ENCODE peak calls at places on chromosomes 3 and 15, in seven cellular contexts. One of them, this sample, is unnamed.

GRCh38 chr15:74432271-74432967 is 1.3 kb downstream of the SEMA7A start:
- DNase-seq in NCI-H460: no peak
- DNase-seq in Peyer's patch: peak
- DNase-seq in nephron progenitor cell: no peak
- DNase-seq in GF-D8: no peak
- DNase-seq in T1000: no peak
- DNase-seq in CD4-positive, alpha-beta T cell: no peak
- DNase-seq in this sample: no peak

GRCh38 chr15:99409097-99409473 is 156.7 kb upstream of the MEF2A start:
- DNase-seq in GF-D8: peak
- DNase-seq in CD4-positive, alpha-beta T cell: peak
- DNase-seq in NCI-H460: peak
- DNase-seq in T1000: no peak
- DNase-seq in Peyer's patch: peak
- DNase-seq in nephron progenitor cell: no peak
- DNase-seq in this sample: peak

GRCh38 chr3:56782900-56783299 is 18.8 kb downstream of the ARHGEF3 start:
- DNase-seq in NCI-H460: no peak
- DNase-seq in GF-D8: no peak
- DNase-seq in nephron progenitor cell: no peak
- DNase-seq in T1000: no peak
- DNase-seq in Peyer's patch: no peak
- DNase-seq in CD4-positive, alpha-beta T cell: no peak
- DNase-seq in this sample: no peak

GRCh38 chr3:170641510-170642236 is 55.8 kb upstream of the SLC7A14 start:
- DNase-seq in NCI-H460: no peak
- DNase-seq in nephron progenitor cell: no peak
- DNase-seq in GF-D8: no peak
- DNase-seq in Peyer's patch: no peak
- DNase-seq in T1000: no peak
- DNase-seq in CD4-positive, alpha-beta T cell: no peak
- DNase-seq in this sample: no peak

GRCh38 chr3:195821403-195822130 is 9.8 kb upstream of the MUC4 start:
- DNase-seq in Peyer's patch: peak
- DNase-seq in NCI-H460: no peak
- DNase-seq in GF-D8: no peak
- DNase-seq in T1000: no peak
- DNase-seq in CD4-positive, alpha-beta T cell: no peak
- DNase-seq in nephron progenitor cell: no peak
- DNase-seq in this sample: no peak

GRCh38 chr15:92527197-92527596 is 128.4 kb downstream of the FAM174B start:
- DNase-seq in CD4-positive, alpha-beta T cell: no peak
- DNase-seq in Peyer's patch: no peak
- DNase-seq in GF-D8: no peak
- DNase-seq in nephron progenitor cell: no peak
- DNase-seq in T1000: no peak
- DNase-seq in NCI-H460: no peak
- DNase-seq in this sample: no peak

GRCh38 chr3:9778102-9778501 is 8.4 kb upstream of the CAMK1 start:
- DNase-seq in T1000: no peak
- DNase-seq in nephron progenitor cell: no peak
- DNase-seq in CD4-positive, alpha-beta T cell: no peak
- DNase-seq in NCI-H460: no peak
- DNase-seq in GF-D8: no peak
- DNase-seq in Peyer's patch: no peak
- DNase-seq in this sample: peak

GRCh38 chr15:72820278-72820677 is 36.7 kb upstream of the ADPGK start:
- DNase-seq in Peyer's patch: no peak
- DNase-seq in NCI-H460: no peak
- DNase-seq in nephron progenitor cell: no peak
- DNase-seq in T1000: no peak
- DNase-seq in CD4-positive, alpha-beta T cell: no peak
- DNase-seq in GF-D8: no peak
- DNase-seq in this sample: peak

GRCh38 chr15:52834379-52834778 is 44.2 kb upstream of the ONECUT1 start:
- DNase-seq in GF-D8: no peak
- DNase-seq in T1000: no peak
- DNase-seq in nephron progenitor cell: no peak
- DNase-seq in NCI-H460: no peak
- DNase-seq in Peyer's patch: no peak
- DNase-seq in CD4-positive, alpha-beta T cell: no peak
- DNase-seq in this sample: no peak

GRCh38 chr15:87120555-87120954 is 1040.9 kb downstream of the AGBL1 start:
- DNase-seq in GF-D8: no peak
- DNase-seq in nephron progenitor cell: no peak
- DNase-seq in Peyer's patch: no peak
- DNase-seq in NCI-H460: no peak
- DNase-seq in CD4-positive, alpha-beta T cell: no peak
- DNase-seq in T1000: no peak
- DNase-seq in this sample: no peak

GRCh38 chr15:67680645-67681044 is 138.1 kb downstream of the MAP2K5 start:
- DNase-seq in NCI-H460: peak
- DNase-seq in T1000: no peak
- DNase-seq in CD4-positive, alpha-beta T cell: no peak
- DNase-seq in Peyer's patch: no peak
- DNase-seq in nephron progenitor cell: no peak
- DNase-seq in GF-D8: no peak
- DNase-seq in this sample: no peak

GRCh38 chr3:171788546-171789351 is 21.5 kb downstream of the PLD1 start:
- DNase-seq in NCI-H460: peak
- DNase-seq in Peyer's patch: no peak
- DNase-seq in nephron progenitor cell: no peak
- DNase-seq in T1000: no peak
- DNase-seq in CD4-positive, alpha-beta T cell: no peak
- DNase-seq in GF-D8: no peak
- DNase-seq in this sample: no peak

GRCh38 chr15:101314301-101314700 is 19.3 kb upstream of the SNRPA1 start:
- DNase-seq in Peyer's patch: no peak
- DNase-seq in NCI-H460: no peak
- DNase-seq in T1000: no peak
- DNase-seq in GF-D8: no peak
- DNase-seq in nephron progenitor cell: no peak
- DNase-seq in CD4-positive, alpha-beta T cell: no peak
- DNase-seq in this sample: no peak

GRCh38 chr15:40952901-40953712 is at the start of gene CHAC1:
- DNase-seq in T1000: peak
- DNase-seq in nephron progenitor cell: peak
- DNase-seq in Peyer's patch: peak
- DNase-seq in CD4-positive, alpha-beta T cell: peak
- DNase-seq in NCI-H460: peak
- DNase-seq in GF-D8: peak
- DNase-seq in this sample: peak

GRCh38 chr3:17077614-17078013 is 192.9 kb downstream of the PLCL2 start:
- DNase-seq in Peyer's patch: no peak
- DNase-seq in CD4-positive, alpha-beta T cell: no peak
- DNase-seq in NCI-H460: no peak
- DNase-seq in GF-D8: no peak
- DNase-seq in nephron progenitor cell: no peak
- DNase-seq in T1000: no peak
- DNase-seq in this sample: no peak

GRCh38 chr15:39273805-39274411 is 307.0 kb upstream of the THBS1 start:
- DNase-seq in NCI-H460: no peak
- DNase-seq in CD4-positive, alpha-beta T cell: no peak
- DNase-seq in Peyer's patch: no peak
- DNase-seq in T1000: no peak
- DNase-seq in nephron progenitor cell: no peak
- DNase-seq in GF-D8: no peak
- DNase-seq in this sample: no peak

GRCh38 chr3:146189519-146190173 is 28.7 kb upstream of the PLOD2 start:
- DNase-seq in CD4-positive, alpha-beta T cell: no peak
- DNase-seq in T1000: no peak
- DNase-seq in GF-D8: no peak
- DNase-seq in nephron progenitor cell: peak
- DNase-seq in NCI-H460: peak
- DNase-seq in Peyer's patch: no peak
- DNase-seq in this sample: peak

GRCh38 chr15:91522609-91523332 is 330.7 kb upstream of the SLCO3A1 start:
- DNase-seq in T1000: no peak
- DNase-seq in nephron progenitor cell: no peak
- DNase-seq in CD4-positive, alpha-beta T cell: no peak
- DNase-seq in GF-D8: no peak
- DNase-seq in NCI-H460: no peak
- DNase-seq in Peyer's patch: no peak
- DNase-seq in this sample: peak

GRCh38 chr15:79206940-79207339 is 75.6 kb upstream of the ANKRD34C start:
- DNase-seq in NCI-H460: no peak
- DNase-seq in CD4-positive, alpha-beta T cell: no peak
- DNase-seq in nephron progenitor cell: no peak
- DNase-seq in Peyer's patch: no peak
- DNase-seq in T1000: no peak
- DNase-seq in GF-D8: no peak
- DNase-seq in this sample: no peak

GRCh38 chr3:97662264-97662663 is 102.3 kb upstream of the ARL6 start:
- DNase-seq in GF-D8: no peak
- DNase-seq in Peyer's patch: no peak
- DNase-seq in T1000: no peak
- DNase-seq in NCI-H460: no peak
- DNase-seq in nephron progenitor cell: no peak
- DNase-seq in CD4-positive, alpha-beta T cell: no peak
- DNase-seq in this sample: no peak

GRCh38 chr3:9808345-9809037 is 1.6 kb upstream of the TTLL3 start:
- DNase-seq in NCI-H460: peak
- DNase-seq in GF-D8: peak
- DNase-seq in T1000: no peak
- DNase-seq in Peyer's patch: no peak
- DNase-seq in CD4-positive, alpha-beta T cell: peak
- DNase-seq in nephron progenitor cell: peak
- DNase-seq in this sample: peak

GRCh38 chr3:120682095-120682681 is at the start of gene HGD:
- DNase-seq in GF-D8: peak
- DNase-seq in NCI-H460: no peak
- DNase-seq in T1000: no peak
- DNase-seq in Peyer's patch: no peak
- DNase-seq in CD4-positive, alpha-beta T cell: no peak
- DNase-seq in nephron progenitor cell: no peak
- DNase-seq in this sample: peak

GRCh38 chr3:136778865-136779264 is 26.7 kb upstream of the STAG1 start:
- DNase-seq in NCI-H460: peak
- DNase-seq in Peyer's patch: no peak
- DNase-seq in nephron progenitor cell: no peak
- DNase-seq in CD4-positive, alpha-beta T cell: no peak
- DNase-seq in T1000: no peak
- DNase-seq in GF-D8: no peak
- DNase-seq in this sample: no peak

GRCh38 chr3:196962930-196963259 is 5.7 kb downstream of the PIGZ start:
- DNase-seq in Peyer's patch: no peak
- DNase-seq in NCI-H460: no peak
- DNase-seq in CD4-positive, alpha-beta T cell: no peak
- DNase-seq in T1000: no peak
- DNase-seq in nephron progenitor cell: no peak
- DNase-seq in GF-D8: no peak
- DNase-seq in this sample: no peak

GRCh38 chr15:101251830-101252820 is at the start of gene CHSY1:
- DNase-seq in CD4-positive, alpha-beta T cell: peak
- DNase-seq in Peyer's patch: peak
- DNase-seq in NCI-H460: peak
- DNase-seq in nephron progenitor cell: peak
- DNase-seq in GF-D8: peak
- DNase-seq in T1000: peak
- DNase-seq in this sample: peak

GRCh38 chr3:46849098-46849631 is 14.1 kb downstream of the MYL3 start:
- DNase-seq in CD4-positive, alpha-beta T cell: no peak
- DNase-seq in Peyer's patch: no peak
- DNase-seq in T1000: no peak
- DNase-seq in NCI-H460: no peak
- DNase-seq in nephron progenitor cell: peak
- DNase-seq in GF-D8: no peak
- DNase-seq in this sample: no peak

GRCh38 chr3:187017511-187018230 is 87.3 kb downstream of the ST6GAL1 start:
- DNase-seq in T1000: no peak
- DNase-seq in nephron progenitor cell: peak
- DNase-seq in CD4-positive, alpha-beta T cell: no peak
- DNase-seq in NCI-H460: no peak
- DNase-seq in Peyer's patch: no peak
- DNase-seq in GF-D8: no peak
- DNase-seq in this sample: no peak

GRCh38 chr3:152436707-152437615 is 168.2 kb downstream of the MBNL1 start:
- DNase-seq in Peyer's patch: no peak
- DNase-seq in T1000: no peak
- DNase-seq in GF-D8: peak
- DNase-seq in NCI-H460: no peak
- DNase-seq in nephron progenitor cell: no peak
- DNase-seq in CD4-positive, alpha-beta T cell: no peak
- DNase-seq in this sample: no peak

GRCh38 chr15:89401636-89402252 is 67.1 kb upstream of the POLG start:
- DNase-seq in CD4-positive, alpha-beta T cell: no peak
- DNase-seq in nephron progenitor cell: no peak
- DNase-seq in GF-D8: no peak
- DNase-seq in T1000: no peak
- DNase-seq in Peyer's patch: no peak
- DNase-seq in NCI-H460: peak
- DNase-seq in this sample: peak

GRCh38 chr3:170355738-170356595 is 1.5 kb upstream of the SKIL start:
- DNase-seq in nephron progenitor cell: peak
- DNase-seq in Peyer's patch: peak
- DNase-seq in NCI-H460: no peak
- DNase-seq in CD4-positive, alpha-beta T cell: no peak
- DNase-seq in T1000: no peak
- DNase-seq in GF-D8: peak
- DNase-seq in this sample: peak

GRCh38 chr3:120780977-120781376 is 38.4 kb downstream of the GTF2E1 start:
- DNase-seq in NCI-H460: peak
- DNase-seq in Peyer's patch: no peak
- DNase-seq in T1000: peak
- DNase-seq in nephron progenitor cell: no peak
- DNase-seq in CD4-positive, alpha-beta T cell: no peak
- DNase-seq in GF-D8: no peak
- DNase-seq in this sample: no peak

GRCh38 chr3:150055332-150055731 is 84.6 kb upstream of the PFN2 start:
- DNase-seq in CD4-positive, alpha-beta T cell: no peak
- DNase-seq in nephron progenitor cell: no peak
- DNase-seq in Peyer's patch: no peak
- DNase-seq in T1000: no peak
- DNase-seq in GF-D8: no peak
- DNase-seq in NCI-H460: no peak
- DNase-seq in this sample: no peak

GRCh38 chr3:49671291-49672288 is 2.6 kb upstream of the APEH start:
- DNase-seq in T1000: no peak
- DNase-seq in CD4-positive, alpha-beta T cell: peak
- DNase-seq in NCI-H460: peak
- DNase-seq in GF-D8: no peak
- DNase-seq in nephron progenitor cell: peak
- DNase-seq in Peyer's patch: peak
- DNase-seq in this sample: no peak

GRCh38 chr3:32401141-32401540 is 9.5 kb downstream of the CMTM7 start:
- DNase-seq in GF-D8: no peak
- DNase-seq in Peyer's patch: no peak
- DNase-seq in nephron progenitor cell: no peak
- DNase-seq in NCI-H460: no peak
- DNase-seq in CD4-positive, alpha-beta T cell: no peak
- DNase-seq in T1000: no peak
- DNase-seq in this sample: no peak

This sample was measured in AML-193.